ENCODE peak calls at places on chromosomes 7 and 10, in four cellular contexts. One of them, this sample, is unnamed.

GRCh38 chr10:71212249-71213126 is at the start of gene UNC5B:
- DNase-seq in GM23338: peak; percentile 91
- DNase-seq in stimulated activated CD8-positive, alpha-beta memory T cell treated with anti-CD3 and anti-CD28 coated beads, Interleukin-15, amount 100 ng/mL, for 1 hour: peak; percentile 6
- DNase-seq in NCI-H2171 treated with DMSO at 0.1 percent for 48 hours: peak; percentile 75
- DNase-seq in this sample: peak; percentile 98

GRCh38 chr10:121073743-121074142 is 222.6 kb downstream of the WDR11 start:
- DNase-seq in GM23338: no peak
- DNase-seq in NCI-H2171 treated with DMSO at 0.1 percent for 48 hours: no peak
- DNase-seq in stimulated activated CD8-positive, alpha-beta memory T cell treated with anti-CD3 and anti-CD28 coated beads, Interleukin-15, amount 100 ng/mL, for 1 hour: no peak
- DNase-seq in this sample: no peak

GRCh38 chr10:24822557-24822956 is 98.9 kb upstream of the ARHGAP21 start:
- DNase-seq in stimulated activated CD8-positive, alpha-beta memory T cell treated with anti-CD3 and anti-CD28 coated beads, Interleukin-15, amount 100 ng/mL, for 1 hour: no peak
- DNase-seq in NCI-H2171 treated with DMSO at 0.1 percent for 48 hours: no peak
- DNase-seq in GM23338: no peak
- DNase-seq in this sample: no peak

GRCh38 chr7:105352018-105352612 is 36.6 kb downstream of the SRPK2 start:
- DNase-seq in GM23338: no peak
- DNase-seq in NCI-H2171 treated with DMSO at 0.1 percent for 48 hours: no peak
- DNase-seq in stimulated activated CD8-positive, alpha-beta memory T cell treated with anti-CD3 and anti-CD28 coated beads, Interleukin-15, amount 100 ng/mL, for 1 hour: peak; percentile 23
- DNase-seq in this sample: no peak

GRCh38 chr7:14023342-14023741 is 33.9 kb upstream of the ETV1 start:
- DNase-seq in stimulated activated CD8-positive, alpha-beta memory T cell treated with anti-CD3 and anti-CD28 coated beads, Interleukin-15, amount 100 ng/mL, for 1 hour: no peak
- DNase-seq in GM23338: no peak
- DNase-seq in NCI-H2171 treated with DMSO at 0.1 percent for 48 hours: no peak
- DNase-seq in this sample: no peak

GRCh38 chr7:17134786-17135185 is 163.7 kb upstream of the AHR start:
- DNase-seq in NCI-H2171 treated with DMSO at 0.1 percent for 48 hours: no peak
- DNase-seq in stimulated activated CD8-positive, alpha-beta memory T cell treated with anti-CD3 and anti-CD28 coated beads, Interleukin-15, amount 100 ng/mL, for 1 hour: no peak
- DNase-seq in GM23338: no peak
- DNase-seq in this sample: no peak

GRCh38 chr10:93085272-93085859 is 11.7 kb downstream of the CYP26A1 start:
- DNase-seq in NCI-H2171 treated with DMSO at 0.1 percent for 48 hours: no peak
- DNase-seq in stimulated activated CD8-positive, alpha-beta memory T cell treated with anti-CD3 and anti-CD28 coated beads, Interleukin-15, amount 100 ng/mL, for 1 hour: no peak
- DNase-seq in GM23338: no peak
- DNase-seq in this sample: no peak

GRCh38 chr10:132939957-132940790 is 2.2 kb downstream of the CFAP46 start:
- DNase-seq in NCI-H2171 treated with DMSO at 0.1 percent for 48 hours: peak; percentile 4
- DNase-seq in stimulated activated CD8-positive, alpha-beta memory T cell treated with anti-CD3 and anti-CD28 coated beads, Interleukin-15, amount 100 ng/mL, for 1 hour: no peak
- DNase-seq in GM23338: peak; percentile 74
- DNase-seq in this sample: peak; percentile 74

GRCh38 chr7:115447495-115447894 is 525.6 kb downstream of the MDFIC start:
- DNase-seq in NCI-H2171 treated with DMSO at 0.1 percent for 48 hours: no peak
- DNase-seq in GM23338: no peak
- DNase-seq in stimulated activated CD8-positive, alpha-beta memory T cell treated with anti-CD3 and anti-CD28 coated beads, Interleukin-15, amount 100 ng/mL, for 1 hour: no peak
- DNase-seq in this sample: no peak

This sample was measured in left kidney.